ENCODE peak calls at places on chromosomes 3 and 15, in seven cellular contexts. Z is OCI-LY7, K is hepatocyte, N is GM10248, O is heart right ventricle, M is AG10803, H is NB4. G is an unnamed sample.

GRCh38 chr3:172309059-172309458 is 139.2 kb downstream of the GHSR start:
- DNase-seq in H (no peak), Z (no peak), N (no peak), K (no peak), O (no peak), M (no peak), G (no peak)

GRCh38 chr3:4153771-4154170 is 149.4 kb upstream of the SETMAR start:
- DNase-seq in H (no peak), K (no peak), Z (no peak), N (no peak), O (no peak), M (no peak), G (no peak)

GRCh38 chr3:128011140-128011539 is 41.1 kb upstream of the SEC61A1 start:
- DNase-seq in H (peak), K (peak), M (peak), N (no peak), O (no peak), Z (peak), G (no peak)

GRCh38 chr3:152199069-152199838 is 69.5 kb upstream of the MBNL1 start:
- DNase-seq in O (no peak), N (no peak), K (no peak), Z (peak), M (no peak), H (peak), G (no peak)

GRCh38 chr3:50674349-50675178 is at the start of gene DOCK3:
- DNase-seq in N (peak), Z (no peak), H (peak), O (peak), K (peak), M (peak), G (peak)

GRCh38 chr3:190458040-190458439 is 8.3 kb upstream of the TMEM207 start:
- DNase-seq in K (no peak), N (no peak), Z (no peak), M (peak), H (peak), O (no peak), G (no peak)

GRCh38 chr15:27835233-27835939 is 263.7 kb downstream of the OCA2 start:
- DNase-seq in Z (no peak), N (no peak), M (no peak), O (no peak), K (no peak), H (no peak), G (no peak)

GRCh38 chr3:9422712-9423424 is 25.5 kb downstream of the SETD5 start:
- DNase-seq in H (peak), K (peak), N (no peak), Z (no peak), M (peak), O (peak), G (no peak)

GRCh38 chr3:115100172-115100571 is 46.9 kb downstream of the ZBTB20 start:
- DNase-seq in M (peak), H (peak), K (peak), N (no peak), Z (peak), O (peak), G (no peak)

GRCh38 chr3:160140756-160141155 is 84.5 kb upstream of the C3orf80 start:
- DNase-seq in K (no peak), H (no peak), O (no peak), N (no peak), Z (no peak), M (no peak), G (no peak)

GRCh38 chr3:73624363-73625123 is at the start of gene PDZRN3:
- DNase-seq in H (no peak), Z (no peak), N (no peak), K (peak), O (peak), M (peak), G (peak)

GRCh38 chr3:116863842-116864626 is 154.5 kb downstream of the TUSC7 start:
- DNase-seq in Z (peak), O (no peak), H (peak), K (peak), N (peak), M (peak), G (peak)

GRCh38 chr3:182886497-182886896 is 93.2 kb downstream of the ATP11B start:
- DNase-seq in H (no peak), N (no peak), Z (no peak), O (no peak), K (no peak), M (no peak), G (no peak)

GRCh38 chr3:178255315-178255714 is 280.9 kb upstream of the KCNMB2 start:
- DNase-seq in M (peak), O (no peak), N (no peak), Z (no peak), H (no peak), K (no peak), G (no peak)

GRCh38 chr3:37050242-37050641 is 56.9 kb downstream of the MLH1 start:
- DNase-seq in H (no peak), Z (no peak), K (peak), O (peak), N (no peak), M (no peak), G (no peak)

GRCh38 chr15:71880276-71880675 is 69.9 kb downstream of the NR2E3 start:
- DNase-seq in N (no peak), O (no peak), H (no peak), K (no peak), Z (no peak), M (no peak), G (no peak)

GRCh38 chr15:93347917-93348316 is 258.9 kb upstream of the RGMA start:
- DNase-seq in Z (no peak), O (no peak), M (no peak), H (no peak), K (no peak), N (no peak), G (no peak)

GRCh38 chr15:88021601-88022000 is 234.9 kb downstream of the NTRK3 start:
- DNase-seq in O (no peak), H (no peak), K (no peak), N (no peak), M (peak), Z (no peak), G (no peak)

GRCh38 chr3:15065550-15066007 is 464 bp upstream of the MRPS25 start:
- DNase-seq in M (no peak), Z (no peak), H (no peak), N (no peak), O (no peak), K (no peak), G (no peak)

GRCh38 chr15:33309602-33310276 is 1.0 kb upstream of the RYR3 start:
- DNase-seq in O (peak), M (no peak), Z (peak), H (peak), K (no peak), N (peak), G (peak)

GRCh38 chr3:72232777-72233176 is 447.8 kb upstream of the PROK2 start:
- DNase-seq in H (peak), O (no peak), K (no peak), Z (peak), N (no peak), M (no peak), G (no peak)

GRCh38 chr3:193865339-193865738 is 270.6 kb upstream of the HES1 start:
- DNase-seq in O (no peak), M (no peak), H (no peak), N (peak), Z (peak), K (no peak), G (peak)

GRCh38 chr3:13076255-13076654 is 3.0 kb upstream of the IQSEC1 start:
- DNase-seq in N (no peak), M (no peak), H (no peak), O (no peak), K (no peak), Z (no peak), G (no peak)

GRCh38 chr15:44028349-44028748 is 166.7 kb downstream of the FRMD5 start:
- DNase-seq in M (no peak), N (no peak), H (peak), O (no peak), K (no peak), Z (no peak), G (no peak)

GRCh38 chr3:147267431-147267830 is 138.9 kb downstream of the ZIC4 start:
- DNase-seq in O (no peak), M (peak), H (no peak), K (no peak), Z (no peak), N (no peak), G (no peak)

DNA sequence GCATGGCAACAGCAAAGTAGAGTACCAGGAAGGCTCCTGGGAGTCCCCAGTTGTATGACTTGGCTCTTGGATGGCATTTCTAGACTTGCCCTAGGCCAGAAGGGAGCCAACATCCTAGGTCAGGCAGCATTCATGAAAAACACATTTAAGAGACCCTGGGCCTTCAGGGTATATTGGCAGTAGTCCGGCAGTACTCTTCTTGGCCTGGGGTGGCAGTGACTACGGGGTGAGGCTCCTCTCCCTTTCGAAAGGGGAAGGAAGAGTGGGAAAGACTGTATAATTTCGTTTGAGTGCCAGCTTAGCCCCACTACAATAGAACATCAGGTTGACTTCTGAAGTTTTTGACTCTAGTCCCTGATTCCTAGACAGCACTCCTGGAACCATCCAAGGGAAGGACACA is 136.4 kb downstream of the ZIC4 start:
- DNase-seq in O (no peak), M (no peak), K (no peak), H (peak), N (no peak), Z (no peak), G (no peak)
- TF ChIP-seq CTCF in O (no peak), M (no peak), K (no peak), H (no peak), N (no peak), Z (no peak), G (no peak)

GRCh38 chr3:61371123-61371522 is 119.9 kb upstream of the FHIT start:
- DNase-seq in M (no peak), O (no peak), Z (peak), H (peak), K (peak), N (peak), G (peak)
- TF ChIP-seq CTCF in M (peak), O (peak), Z (peak), H (peak), K (peak), N (peak), G (peak)

GRCh38 chr15:99909914-99910313 is 176.7 kb upstream of the LYSMD4 start:
- DNase-seq in N (peak), O (no peak), Z (no peak), M (no peak), H (peak), K (peak), G (peak)
- TF ChIP-seq CTCF in N (peak), O (no peak), Z (no peak), M (peak), H (peak), K (peak), G (peak)

GRCh38 chr3:171277456-171278406 is 182.5 kb downstream of the TNIK start:
- DNase-seq in K (no peak), N (no peak), O (no peak), H (peak), M (no peak), Z (no peak), G (no peak)
- TF ChIP-seq CTCF in K (no peak), N (no peak), O (no peak), H (no peak), M (no peak), Z (no peak), G (no peak)

DNA sequence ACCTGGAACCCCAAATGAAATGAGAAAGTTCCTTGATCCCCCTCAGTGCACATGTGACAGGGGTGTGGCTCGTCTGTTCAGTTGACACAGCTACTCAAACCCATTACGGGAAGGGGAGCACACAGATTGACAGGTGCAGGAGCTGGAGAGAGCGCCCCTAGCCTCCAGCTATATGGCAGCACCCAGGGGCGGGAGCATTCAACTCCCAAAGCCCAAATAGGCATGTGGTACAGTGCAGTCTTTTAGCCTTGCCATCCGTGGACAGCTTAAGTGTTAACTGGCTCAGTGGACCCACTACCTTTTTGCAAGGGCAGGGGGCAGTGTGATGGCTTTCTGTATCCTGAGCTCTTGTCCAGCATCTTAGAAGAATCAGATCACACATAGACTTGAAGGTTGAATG is 1374.2 kb upstream of the ALCAM start:
- DNase-seq in H (peak), M (no peak), N (no peak), Z (no peak), K (no peak), O (no peak), G (no peak)
- TF ChIP-seq CTCF in H (peak), M (no peak), N (no peak), Z (no peak), K (no peak), O (no peak), G (no peak)

GRCh38 chr15:46091860-46092450 is 457.1 kb downstream of the SQOR start:
- DNase-seq in Z (peak), M (peak), N (no peak), H (peak), O (peak), K (peak), G (peak)
- TF ChIP-seq CTCF in Z (peak), M (peak), N (peak), H (peak), O (peak), K (peak), G (peak)

G was measured in GM13976.